ENCODE peak calls at places on chromosomes 1 and 21, in seven cellular contexts. One of them, this sample, is unnamed. For H3F3A, the result is how much of the 10 kb centered on the place peaks cover.

GRCh38 chr1:42776499-42776898 is 8.3 kb upstream of the TMEM269 start:
- DNase-seq in SK-N-SH: no peak
- DNase-seq in MM.1S: no peak
- DNase-seq in PC-3: no peak
- DNase-seq in neural progenitor cell: no peak
- DNase-seq in GM23248: no peak
- DNase-seq in PC-9: no peak
- DNase-seq in this sample: no peak

GRCh38 chr1:32249831-32250525 is 1.1 kb upstream of the LCK start:
- DNase-seq in MM.1S: peak
- DNase-seq in SK-N-SH: no peak
- DNase-seq in neural progenitor cell: no peak
- DNase-seq in GM23248: no peak
- DNase-seq in PC-9: no peak
- DNase-seq in PC-3: no peak
- DNase-seq in this sample: no peak

GRCh38 chr1:3677411-3677944 is 25.2 kb downstream of the TP73 start:
- DNase-seq in MM.1S: no peak
- DNase-seq in PC-9: no peak
- DNase-seq in neural progenitor cell: no peak
- DNase-seq in GM23248: no peak
- DNase-seq in SK-N-SH: no peak
- DNase-seq in PC-3: no peak
- DNase-seq in this sample: no peak

GRCh38 chr1:112904831-112905227 is 51.2 kb downstream of the SLC16A1 start:
- DNase-seq in SK-N-SH: no peak
- DNase-seq in PC-9: peak
- DNase-seq in MM.1S: no peak
- DNase-seq in GM23248: no peak
- DNase-seq in neural progenitor cell: no peak
- DNase-seq in PC-3: peak
- DNase-seq in this sample: peak

GRCh38 chr1:186842547-186842946 is 13.8 kb downstream of the PLA2G4A start:
- DNase-seq in MM.1S: no peak
- DNase-seq in neural progenitor cell: peak
- DNase-seq in PC-3: no peak
- DNase-seq in SK-N-SH: no peak
- DNase-seq in PC-9: no peak
- DNase-seq in GM23248: no peak
- DNase-seq in this sample: no peak

GRCh38 chr1:100187912-100188311 is 9.9 kb upstream of the LRRC39 start:
- DNase-seq in MM.1S: no peak
- DNase-seq in PC-9: no peak
- DNase-seq in GM23248: peak
- DNase-seq in neural progenitor cell: no peak
- DNase-seq in SK-N-SH: no peak
- DNase-seq in PC-3: no peak
- DNase-seq in this sample: no peak

GRCh38 chr1:159370855-159371254 is 61.1 kb upstream of the OR10J4 start:
- DNase-seq in SK-N-SH: no peak
- DNase-seq in PC-3: no peak
- DNase-seq in PC-9: no peak
- DNase-seq in MM.1S: no peak
- DNase-seq in neural progenitor cell: no peak
- DNase-seq in GM23248: no peak
- DNase-seq in this sample: no peak

GRCh38 chr1:173572465-173572864 is 30.4 kb downstream of the SLC9C2 start:
- DNase-seq in PC-3: no peak
- DNase-seq in GM23248: no peak
- DNase-seq in PC-9: no peak
- DNase-seq in MM.1S: no peak
- DNase-seq in neural progenitor cell: no peak
- DNase-seq in SK-N-SH: no peak
- DNase-seq in this sample: no peak

GRCh38 chr1:175968486-175969182 is 225.2 kb upstream of the TNR start:
- DNase-seq in MM.1S: no peak
- DNase-seq in GM23248: peak
- DNase-seq in PC-9: no peak
- DNase-seq in neural progenitor cell: no peak
- DNase-seq in SK-N-SH: no peak
- DNase-seq in PC-3: no peak
- DNase-seq in this sample: no peak

GRCh38 chr1:99700020-99700419 is 54.1 kb downstream of the PALMD start:
- DNase-seq in GM23248: no peak
- DNase-seq in PC-3: no peak
- DNase-seq in PC-9: no peak
- DNase-seq in MM.1S: no peak
- DNase-seq in SK-N-SH: no peak
- DNase-seq in neural progenitor cell: no peak
- DNase-seq in this sample: no peak

GRCh38 chr1:203324103-203325003 is 19.0 kb downstream of the BTG2 start:
- DNase-seq in GM23248: peak
- DNase-seq in PC-9: no peak
- DNase-seq in SK-N-SH: no peak
- DNase-seq in neural progenitor cell: peak
- DNase-seq in MM.1S: peak
- DNase-seq in PC-3: no peak
- DNase-seq in this sample: no peak

DNA sequence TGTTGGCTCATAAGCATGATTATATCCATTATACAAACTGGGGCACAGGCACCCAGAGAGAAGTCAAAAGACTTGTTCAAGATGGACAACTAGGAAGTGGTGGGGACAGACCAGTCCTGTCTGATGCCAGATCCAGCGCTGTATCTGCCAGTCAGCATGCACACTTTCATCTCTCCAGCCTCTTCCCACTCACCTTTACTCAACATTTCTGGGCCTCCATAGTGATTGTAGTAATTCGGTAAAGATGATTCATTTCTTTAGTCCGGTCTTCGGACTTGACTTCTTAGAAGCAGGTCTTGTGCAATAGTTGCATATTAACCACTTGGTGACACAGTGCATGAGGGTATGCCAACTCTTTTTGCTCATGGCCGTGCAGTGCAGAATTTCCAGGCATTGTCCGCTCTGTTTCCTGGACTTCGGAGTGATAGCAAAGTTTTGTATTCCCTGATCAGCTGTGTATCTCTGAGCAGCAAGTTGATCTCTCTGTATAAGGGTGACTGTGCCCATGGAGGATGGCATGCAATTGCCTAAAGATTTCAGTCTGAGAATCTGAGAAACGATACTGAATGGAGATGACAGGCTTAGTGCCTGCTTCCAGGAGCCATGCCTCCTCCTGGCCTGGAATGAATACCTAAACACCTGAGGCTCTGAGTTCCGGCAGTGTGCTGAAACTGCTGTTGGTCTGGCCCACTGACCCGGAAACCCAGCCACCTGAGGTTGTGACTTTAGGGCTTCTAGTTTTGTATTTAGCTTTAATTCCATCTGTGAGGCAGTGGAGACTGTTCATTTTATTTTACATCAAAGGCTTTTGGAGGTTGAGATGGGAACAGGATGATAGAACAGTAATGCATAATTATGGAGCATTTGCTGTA is 39.0 kb downstream of the GALNT2 start:
- DNase-seq in PC-3: peak
- DNase-seq in SK-N-SH: no peak
- DNase-seq in MM.1S: peak
- DNase-seq in PC-9: no peak
- DNase-seq in neural progenitor cell: no peak
- DNase-seq in GM23248: peak
- DNase-seq in this sample: no peak
- H3F3A ChIP-seq in PC-3: under half
- H3F3A ChIP-seq in SK-N-SH: under half
- H3F3A ChIP-seq in MM.1S: half or more
- H3F3A ChIP-seq in PC-9: under half
- H3F3A ChIP-seq in neural progenitor cell: under half
- H3F3A ChIP-seq in GM23248: under half
- H3F3A ChIP-seq in this sample: under half

DNA sequence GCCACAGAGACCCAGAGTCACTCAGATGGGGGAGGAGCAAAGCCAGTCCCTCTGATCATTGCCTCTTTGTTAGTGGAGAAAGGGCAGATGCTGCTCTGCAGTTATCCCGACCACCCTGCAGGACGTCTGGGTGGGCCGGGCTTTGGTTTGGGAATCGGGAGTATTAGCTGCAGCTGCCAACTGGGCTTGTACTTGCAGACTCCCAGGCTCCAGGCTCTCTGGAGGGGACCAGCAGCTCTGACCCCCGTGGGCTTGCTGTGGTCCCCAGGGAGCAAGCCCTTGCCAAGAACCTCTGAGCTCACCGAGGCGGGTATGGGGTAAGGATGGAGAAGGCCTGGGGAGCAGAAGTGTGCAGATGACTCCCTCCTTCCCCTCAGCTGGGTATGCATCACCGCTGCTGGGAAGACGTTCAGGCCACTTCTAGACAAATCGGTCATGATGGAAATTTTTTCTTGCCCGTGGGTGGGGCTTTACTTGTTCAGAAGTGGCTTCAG is 21.6 kb downstream of the MAPKAPK2 start:
- DNase-seq in SK-N-SH: no peak
- DNase-seq in neural progenitor cell: peak
- DNase-seq in PC-3: no peak
- DNase-seq in PC-9: no peak
- DNase-seq in MM.1S: no peak
- DNase-seq in GM23248: peak
- DNase-seq in this sample: peak
- H3F3A ChIP-seq in SK-N-SH: under half
- H3F3A ChIP-seq in neural progenitor cell: under half
- H3F3A ChIP-seq in PC-3: under half
- H3F3A ChIP-seq in PC-9: under half
- H3F3A ChIP-seq in MM.1S: under half
- H3F3A ChIP-seq in GM23248: half or more
- H3F3A ChIP-seq in this sample: under half

GRCh38 chr1:9420835-9421532 is 118.3 kb upstream of the SLC25A33 start:
- DNase-seq in PC-9: no peak
- DNase-seq in neural progenitor cell: no peak
- DNase-seq in PC-3: no peak
- DNase-seq in GM23248: no peak
- DNase-seq in SK-N-SH: no peak
- DNase-seq in MM.1S: no peak
- DNase-seq in this sample: no peak
- H3F3A ChIP-seq in PC-9: under half
- H3F3A ChIP-seq in neural progenitor cell: under half
- H3F3A ChIP-seq in PC-3: under half
- H3F3A ChIP-seq in GM23248: under half
- H3F3A ChIP-seq in SK-N-SH: under half
- H3F3A ChIP-seq in MM.1S: under half
- H3F3A ChIP-seq in this sample: under half

GRCh38 chr1:50975436-50975835 is 5.4 kb downstream of the CDKN2C start:
- DNase-seq in GM23248: no peak
- DNase-seq in PC-9: no peak
- DNase-seq in neural progenitor cell: no peak
- DNase-seq in MM.1S: no peak
- DNase-seq in SK-N-SH: no peak
- DNase-seq in PC-3: peak
- DNase-seq in this sample: no peak
- H3F3A ChIP-seq in GM23248: under half
- H3F3A ChIP-seq in PC-9: under half
- H3F3A ChIP-seq in neural progenitor cell: half or more
- H3F3A ChIP-seq in MM.1S: under half
- H3F3A ChIP-seq in SK-N-SH: under half
- H3F3A ChIP-seq in PC-3: under half
- H3F3A ChIP-seq in this sample: under half

DNA sequence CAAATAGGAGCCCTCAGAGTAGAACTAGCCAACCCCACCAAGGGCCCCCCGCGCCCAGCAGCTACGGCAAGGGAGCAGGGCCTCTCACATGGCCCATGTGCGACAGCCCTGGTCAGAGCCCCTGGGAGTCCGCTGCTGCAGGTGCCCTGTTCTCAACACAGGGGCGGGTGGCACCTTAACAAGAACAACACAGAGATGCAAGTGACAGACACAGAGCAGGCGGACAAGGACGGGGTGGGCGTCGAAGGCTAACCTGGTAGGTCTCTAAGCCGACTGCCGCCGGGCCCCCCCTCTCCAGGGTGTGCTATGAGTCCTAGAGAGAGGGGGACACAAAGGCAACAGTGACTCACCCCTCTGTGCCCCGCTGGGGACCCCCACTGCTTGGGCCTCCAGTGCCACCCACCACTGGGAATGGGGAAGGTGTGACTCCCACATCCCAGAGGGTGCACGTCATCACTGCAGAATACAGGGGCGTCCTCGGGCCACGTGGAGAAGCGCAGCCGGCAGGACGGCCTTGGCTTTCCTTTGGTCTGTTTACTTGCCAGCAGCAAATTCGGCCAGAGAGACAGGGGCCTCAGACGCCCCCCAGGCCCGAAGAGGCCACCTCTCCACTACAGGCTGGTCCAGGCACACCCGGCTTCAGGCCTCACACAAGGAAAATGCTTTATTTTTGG is 44.8 kb downstream of the PRDM15 start:
- DNase-seq in SK-N-SH: no peak
- DNase-seq in MM.1S: peak
- DNase-seq in PC-9: no peak
- DNase-seq in GM23248: no peak
- DNase-seq in PC-3: no peak
- DNase-seq in neural progenitor cell: no peak
- DNase-seq in this sample: no peak
- H3F3A ChIP-seq in SK-N-SH: under half
- H3F3A ChIP-seq in MM.1S: under half
- H3F3A ChIP-seq in PC-9: under half
- H3F3A ChIP-seq in GM23248: under half
- H3F3A ChIP-seq in PC-3: under half
- H3F3A ChIP-seq in neural progenitor cell: under half
- H3F3A ChIP-seq in this sample: under half

DNA sequence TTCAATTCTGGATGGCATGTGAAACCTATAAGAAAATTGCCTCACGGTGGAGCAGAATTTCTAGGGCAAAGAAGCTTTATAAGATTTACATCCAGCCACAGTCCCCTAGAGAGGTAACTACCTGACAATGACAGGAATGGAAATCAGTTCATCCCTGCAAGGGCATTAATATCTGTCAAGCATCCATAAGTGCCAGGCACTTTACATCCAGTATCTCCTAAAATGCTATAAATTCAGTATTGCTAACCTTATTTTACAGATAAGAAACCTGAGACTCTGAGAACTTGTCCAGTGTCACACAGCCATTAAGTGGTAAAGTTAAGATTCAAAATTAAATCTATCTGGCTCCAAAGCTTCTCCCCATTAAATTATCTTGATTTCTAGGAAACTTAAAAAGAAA is 22.3 kb downstream of the RGS13 start:
- DNase-seq in SK-N-SH: no peak
- DNase-seq in GM23248: no peak
- DNase-seq in PC-9: no peak
- DNase-seq in MM.1S: no peak
- DNase-seq in PC-3: no peak
- DNase-seq in neural progenitor cell: no peak
- DNase-seq in this sample: no peak
- H3F3A ChIP-seq in SK-N-SH: under half
- H3F3A ChIP-seq in GM23248: under half
- H3F3A ChIP-seq in PC-9: under half
- H3F3A ChIP-seq in MM.1S: under half
- H3F3A ChIP-seq in PC-3: under half
- H3F3A ChIP-seq in neural progenitor cell: under half
- H3F3A ChIP-seq in this sample: under half

This sample was measured in GM23338.